ENCODE peak calls at places on chromosomes 1 and 21, in four cellular contexts. G, L, C and B are unnamed samples. For H3K36me3, the result is how much of the 10 kb centered on the place peaks cover.

GRCh38 chr1:170707959-170708666 is 44.2 kb downstream of the PRRX1 start:
- DNase-seq in L (no peak), G (peak), C (no peak), B (peak)

GRCh38 chr21:42439284-42440186 is 35.8 kb downstream of the UBASH3A start:
- DNase-seq in G (no peak), C (peak), L (no peak), B (no peak)

GRCh38 chr1:110463695-110464094 is 12.7 kb downstream of the PROK1 start:
- DNase-seq in G (peak), C (no peak), L (no peak), B (no peak)

GRCh38 chr1:187474266-187474665 is 645.5 kb downstream of the PLA2G4A start:
- DNase-seq in C (no peak), L (no peak), G (peak), B (peak)

GRCh38 chr1:154624756-154625643 is 17.0 kb upstream of the ADAR start:
- DNase-seq in L (no peak), C (no peak), G (peak), B (no peak)

GRCh38 chr1:9315411-9316079 is 22.9 kb downstream of the SPSB1 start:
- DNase-seq in L (no peak), C (no peak), G (peak), B (peak)

GRCh38 chr1:221724931-221725605 is 16.8 kb downstream of the DUSP10 start:
- DNase-seq in L (peak), C (peak), G (peak), B (no peak)

GRCh38 chr1:212828395-212828794 is 19.1 kb downstream of the SPATA45 start:
- DNase-seq in C (no peak), G (no peak), L (no peak), B (no peak)

GRCh38 chr1:156912861-156913808 is 7.3 kb upstream of the LRRC71 start:
- DNase-seq in C (no peak), G (no peak), L (peak), B (no peak)

GRCh38 chr1:157110003-157110402 is 10.4 kb upstream of the ETV3L start:
- DNase-seq in L (no peak), C (no peak), G (no peak), B (no peak)

GRCh38 chr1:70034403-70034802 is 171.0 kb downstream of the LRRC40 start:
- DNase-seq in G (peak), L (no peak), C (no peak), B (peak)

GRCh38 chr1:73472810-73473209 is 725.2 kb downstream of the LRRIQ3 start:
- DNase-seq in L (no peak), G (no peak), C (no peak), B (no peak)

GRCh38 chr1:203744008-203744972 is 20.7 kb upstream of the LAX1 start:
- DNase-seq in L (no peak), C (peak), G (peak), B (no peak)

GRCh38 chr1:193211539-193211938 is 25.1 kb upstream of the B3GALT2 start:
- DNase-seq in G (peak), C (no peak), L (no peak), B (peak)

GRCh38 chr1:75472971-75473603 is 137.8 kb downstream of the SLC44A5 start:
- DNase-seq in L (no peak), G (no peak), C (no peak), B (no peak)

GRCh38 chr1:183231545-183231944 is 45.5 kb downstream of the LAMC2 start:
- DNase-seq in C (no peak), G (no peak), L (no peak), B (no peak)

GRCh38 chr1:42137766-42138165 is 15.4 kb upstream of the GUCA2B start:
- DNase-seq in L (no peak), C (no peak), G (no peak), B (peak)

GRCh38 chr1:102970496-102971078 is 137.7 kb downstream of the COL11A1 start:
- DNase-seq in L (no peak), G (peak), C (no peak), B (peak)

GRCh38 chr1:222600274-222600673 is 10.5 kb upstream of the TAF1A start:
- DNase-seq in L (no peak), C (no peak), G (no peak), B (no peak)

GRCh38 chr21:25107708-25108107 is 499.6 kb downstream of the MRPL39 start:
- DNase-seq in G (peak), L (no peak), C (no peak), B (peak)

GRCh38 chr1:228273720-228274451 is 66.0 kb downstream of the OBSCN start:
- DNase-seq in G (no peak), C (no peak), L (peak), B (no peak)

GRCh38 chr1:182968846-182969734 is 16.1 kb upstream of the SHCBP1L start:
- DNase-seq in L (no peak), G (no peak), C (no peak), B (no peak)

GRCh38 chr1:161486806-161487482 is 18.3 kb upstream of the FCGR2A start:
- DNase-seq in G (peak), L (no peak), C (peak), B (no peak)

GRCh38 chr1:5982276-5982675 is 9.9 kb downstream of the NPHP4 start:
- DNase-seq in C (no peak), G (no peak), L (no peak), B (no peak)

GRCh38 chr21:38914531-38915385 is 109.0 kb downstream of the ETS2 start:
- DNase-seq in C (peak), L (no peak), G (peak), B (no peak)

GRCh38 chr1:218904401-218904800 is 269.3 kb upstream of the LYPLAL1 start:
- DNase-seq in L (no peak), G (no peak), C (no peak), B (no peak)

GRCh38 chr1:200602632-200603031 is 17.9 kb downstream of the KIF14 start:
- DNase-seq in G (no peak), C (no peak), L (no peak), B (no peak)

GRCh38 chr1:165854101-165854845 is 26.9 kb downstream of the UCK2 start:
- DNase-seq in C (no peak), L (no peak), G (peak), B (peak)

GRCh38 chr1:156458181-156458503 is 42.4 kb downstream of the MEF2D start:
- DNase-seq in L (no peak), C (no peak), G (peak), B (peak)

GRCh38 chr21:41931041-41931451 is 22.8 kb downstream of the C2CD2 start:
- DNase-seq in C (no peak), L (no peak), G (no peak), B (no peak)

GRCh38 chr1:101264699-101265098 is 27.9 kb downstream of the S1PR1 start:
- DNase-seq in C (peak), G (no peak), L (no peak), B (no peak)

GRCh38 chr1:223820976-223821375 is 24.8 kb downstream of the TP53BP2 start:
- DNase-seq in L (no peak), C (no peak), G (no peak), B (no peak)

GRCh38 chr1:163205513-163205912 is 2.8 kb upstream of the RGS5 start:
- DNase-seq in G (peak), C (no peak), L (no peak), B (no peak)

GRCh38 chr1:27071049-27071416 is 58.4 kb upstream of the TENT5B start:
- DNase-seq in L (no peak), G (peak), C (no peak), B (no peak)

GRCh38 chr21:45983981-45984551 is 2.5 kb downstream of the COL6A1 start:
- DNase-seq in G (no peak), C (peak), L (peak), B (no peak)

GRCh38 chr1:2504949-2505272 is 21.5 kb downstream of the PANK4 start:
- DNase-seq in G (no peak), L (no peak), C (no peak), B (no peak)

GRCh38 chr1:7478797-7479499 is 292.1 kb upstream of the VAMP3 start:
- DNase-seq in G (peak), C (peak), L (peak), B (no peak)

GRCh38 chr1:24300971-24301370 is 18.2 kb upstream of the GRHL3 start:
- DNase-seq in C (no peak), G (no peak), L (peak), B (no peak)

GRCh38 chr1:209710098-209710497 is 5.5 kb downstream of the HSD11B1 start:
- DNase-seq in C (no peak), G (no peak), L (no peak), B (no peak)

DNA sequence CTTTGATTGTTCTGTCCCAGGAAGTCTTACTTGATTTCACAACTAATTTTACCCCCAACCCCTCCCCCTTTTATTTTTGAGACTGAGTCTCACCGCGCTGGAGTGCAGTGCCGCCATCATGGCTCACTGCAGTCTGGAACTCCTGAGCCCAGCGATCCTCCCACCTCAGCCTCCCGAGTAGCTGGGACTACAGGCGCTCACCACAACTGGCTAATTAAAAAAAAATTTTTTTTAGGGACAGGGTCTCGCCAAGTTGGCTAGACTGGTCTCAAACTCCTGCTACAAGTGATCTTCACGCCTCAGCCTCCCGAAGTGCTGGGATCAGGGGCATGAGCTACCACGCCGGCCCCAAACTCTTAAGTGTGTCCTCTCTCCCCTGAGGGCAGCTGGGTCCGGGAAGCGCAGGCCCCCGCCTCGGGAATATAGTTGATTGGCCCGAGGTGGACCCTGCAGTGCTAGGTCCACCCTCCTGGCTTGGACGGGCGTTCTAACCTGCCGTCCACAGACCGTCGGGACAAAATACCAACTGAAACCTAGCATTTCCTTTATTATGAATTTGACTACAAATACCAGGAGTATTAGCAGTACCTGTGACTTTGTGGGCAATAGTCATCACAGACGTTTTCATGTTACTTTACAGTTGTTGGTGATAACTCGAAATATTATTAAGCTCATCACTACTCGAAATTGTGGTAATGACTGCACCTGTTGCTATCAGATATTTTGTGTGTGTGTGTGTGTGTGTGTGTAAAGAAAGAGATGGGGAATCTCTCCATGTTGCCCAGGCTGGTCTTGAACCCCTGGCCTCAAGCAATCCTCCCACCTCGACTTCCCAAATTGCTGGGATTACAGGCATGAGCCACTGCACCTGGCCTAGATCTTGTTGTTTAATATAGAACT is 642 bp upstream of the PARP1 start:
- DNase-seq in G (no peak), C (no peak), L (no peak), B (no peak)
- H3K4me3 ChIP-seq in G (peak), C (peak), L (peak), B (peak)

DNA sequence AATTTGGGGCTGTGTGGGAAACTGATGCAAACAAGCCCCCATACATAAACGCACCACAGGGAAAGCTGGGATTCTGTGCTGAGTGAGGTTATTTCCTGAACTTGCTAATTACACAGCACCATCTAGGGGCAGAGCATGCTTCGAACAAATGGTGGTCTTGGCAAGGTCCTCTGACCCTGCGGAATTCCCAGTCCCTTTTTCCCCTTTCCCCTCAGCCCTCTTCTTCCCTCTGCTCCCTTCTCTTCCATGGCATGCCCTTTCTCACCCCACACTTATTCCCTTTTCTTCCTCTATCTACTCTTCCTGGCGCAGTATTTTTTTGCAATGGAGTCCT is 134.5 kb upstream of the VANGL1 start:
- DNase-seq in L (no peak), G (peak), C (no peak), B (no peak)
- H3K36me3 ChIP-seq in L (under half), G (under half), C (under half), B (under half)

GRCh38 chr1:232628335-232629214 is 1.4 kb downstream of the SIPA1L2 start:
- DNase-seq in L (no peak), C (no peak), G (peak), B (no peak)

GRCh38 chr1:232627171-232627570 is 2.8 kb downstream of the SIPA1L2 start:
- DNase-seq in C (no peak), L (no peak), G (no peak), B (no peak)

GRCh38 chr1:232629250-232630046 is 485 bp downstream of the SIPA1L2 start:
- DNase-seq in G (no peak), L (peak), C (peak), B (no peak)

GRCh38 chr1:232626452-232626851 is 3.5 kb downstream of the SIPA1L2 start:
- DNase-seq in L (no peak), C (no peak), G (peak), B (no peak)

GRCh38 chr1:232627645-232628334 is 2.1 kb downstream of the SIPA1L2 start:
- DNase-seq in L (no peak), C (no peak), G (peak), B (no peak)
- TF ChIP-seq CTCF in L (peak), C (peak), G (peak), B (peak)

GRCh38 chr1:33143698-33144097 is 38.1 kb downstream of the TRIM62 start:
- DNase-seq in L (no peak), C (no peak), G (peak), B (no peak)
- H3K4me3 ChIP-seq in L (no peak), C (no peak), G (no peak), B (no peak)

GRCh38 chr1:12275370-12275769 is 45.5 kb downstream of the VPS13D start:
- DNase-seq in G (no peak), C (peak), L (peak), B (no peak)
- H3K36me3 ChIP-seq in G (under half), C (half or more), L (half or more), B (under half)

DNA sequence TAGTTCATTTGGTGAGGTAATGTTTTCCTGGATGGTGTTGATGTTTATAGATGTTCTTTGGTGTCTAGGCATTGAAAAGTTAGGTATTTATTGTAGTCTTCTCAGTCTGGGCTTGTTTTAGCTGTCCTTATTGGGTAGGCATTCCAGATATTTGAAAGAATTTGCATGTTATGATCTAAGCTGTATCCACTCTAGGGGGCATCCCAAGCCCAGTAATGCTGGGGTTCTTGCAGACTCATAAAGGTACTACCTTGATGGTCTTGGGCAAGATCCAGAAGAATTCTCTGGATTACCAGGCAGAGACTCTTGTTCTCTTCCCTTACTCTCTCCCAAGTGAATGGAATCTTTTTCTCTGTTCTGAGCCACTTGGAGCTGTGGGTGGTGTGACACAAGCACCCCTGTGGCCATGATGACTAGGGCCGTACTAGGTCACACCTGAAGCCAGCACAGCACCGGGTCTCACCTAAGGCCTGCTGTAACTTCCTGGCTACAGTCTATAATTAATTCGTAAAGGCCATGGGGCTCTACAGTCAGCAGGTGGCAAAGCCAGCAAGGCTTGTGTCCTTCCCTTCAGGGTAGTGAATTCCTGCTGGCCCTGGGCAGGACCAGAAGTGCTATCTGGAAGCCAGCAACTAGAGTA is 74.8 kb upstream of the PDE4B start:
- DNase-seq in L (no peak), C (no peak), G (peak), B (no peak)
- TF ChIP-seq CTCF in L (no peak), C (no peak), G (peak), B (no peak)

DNA sequence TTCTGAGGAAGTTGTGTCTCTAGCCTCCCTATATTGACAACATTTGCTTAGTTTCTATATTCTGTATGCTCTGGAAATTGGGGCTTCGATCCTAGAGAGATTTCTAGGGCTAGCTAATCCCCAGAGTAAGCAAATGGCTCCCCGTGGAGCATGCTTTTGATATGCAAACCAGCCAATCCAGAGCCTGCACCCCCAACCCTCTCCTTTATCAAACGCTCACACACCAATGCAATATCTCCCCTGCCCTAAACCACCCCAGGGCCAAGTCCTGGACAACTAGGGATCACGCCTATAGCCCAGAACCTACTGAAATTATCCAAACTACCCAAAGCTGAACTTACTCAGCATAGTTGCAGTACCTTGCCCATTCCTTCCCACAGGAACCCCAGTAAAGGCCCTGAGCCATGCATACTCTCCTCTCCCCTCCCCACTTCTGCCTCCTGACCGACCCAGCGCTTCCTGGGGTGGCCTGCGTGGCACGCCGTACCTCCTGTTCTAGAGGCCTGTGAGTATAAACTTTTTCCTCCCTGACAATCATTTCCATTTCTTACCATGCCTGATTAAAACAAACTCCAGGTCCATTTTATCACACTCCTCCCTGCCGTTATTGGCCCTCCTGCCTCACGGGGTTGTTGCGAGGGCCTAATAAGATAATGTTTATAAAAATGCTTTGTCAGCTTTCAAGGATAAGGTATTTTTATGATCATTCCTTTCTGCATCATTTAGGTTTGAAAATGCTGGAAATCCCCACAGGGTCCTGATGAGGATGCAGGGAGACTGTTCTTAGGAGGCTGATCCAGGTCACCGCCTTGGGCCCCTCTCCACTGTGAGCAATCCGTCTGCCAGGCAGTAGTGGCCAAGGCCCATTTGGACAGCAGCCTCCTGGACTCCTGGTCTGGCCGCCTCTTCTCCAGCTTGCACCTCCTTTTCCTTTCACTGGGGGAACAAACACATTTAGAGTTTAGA is 102.8 kb downstream of the TENT5C start:
- DNase-seq in L (no peak), C (no peak), G (no peak), B (no peak)
- H3K4me3 ChIP-seq in L (no peak), C (no peak), G (no peak), B (no peak)

DNA sequence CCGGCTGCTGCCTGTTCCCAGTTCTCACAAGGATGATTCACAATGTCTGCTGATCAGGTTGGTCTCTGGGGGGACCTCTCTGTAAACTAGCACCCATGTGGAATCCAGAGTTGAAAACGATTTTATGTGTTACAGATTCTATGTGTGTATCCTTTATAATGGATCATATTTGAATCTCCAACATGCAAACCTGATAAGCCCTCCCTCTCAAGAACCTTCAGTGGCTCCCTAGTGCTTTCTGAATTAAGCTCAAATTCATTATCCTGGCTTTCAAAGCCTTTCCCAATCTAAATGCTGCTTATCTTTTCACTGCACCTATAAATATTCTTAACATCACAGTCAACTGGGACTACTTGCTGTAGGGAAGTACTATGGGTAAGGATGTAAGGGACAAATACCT is 166.8 kb upstream of the USP24 start:
- DNase-seq in G (no peak), L (no peak), C (no peak), B (no peak)
- H3K36me3 ChIP-seq in G (under half), L (under half), C (under half), B (under half)

GRCh38 chr1:93219443-93219842 is 38.9 kb downstream of the CCDC18 start:
- DNase-seq in C (no peak), L (no peak), G (no peak), B (peak)

GRCh38 chr1:93215322-93215721 is 34.8 kb downstream of the CCDC18 start:
- DNase-seq in G (no peak), C (no peak), L (no peak), B (no peak)
- TF ChIP-seq CTCF in G (no peak), C (no peak), L (no peak), B (no peak)